ENCODE peak calls at places on chromosomes 4 and X, in six cellular contexts. P is heart left ventricle; E is lower lobe of right lung; X is CD8-positive, alpha-beta memory T cell; H is A673; Q is Panc1. K is an unnamed sample.

GRCh38 chr4:38308728-38309315 is 348.6 kb downstream of the PTTG2 start:
- DNase-seq in P (no peak), E (no peak), X (no peak), H (no peak), Q (no peak), K (no peak)

GRCh38 chr4:184250795-184251679 is 33.4 kb upstream of the ENPP6 start:
- DNase-seq in P (no peak), E (no peak), X (peak; percentile 52), H (peak; percentile 87), Q (no peak), K (no peak)

GRCh38 chr4:56158483-56158882 is 209.7 kb downstream of the CEP135 start:
- DNase-seq in P (no peak), E (no peak), X (no peak), H (no peak), Q (no peak), K (no peak)

GRCh38 chr4:89196056-89196674 is 84.8 kb downstream of the TIGD2 start:
- DNase-seq in P (no peak), E (no peak), X (no peak), H (peak; percentile 0), Q (no peak), K (no peak)

GRCh38 chrX:115367956-115368355 is 78.4 kb downstream of the LUZP4 start:
- DNase-seq in P (no peak), E (no peak), X (no peak), H (peak; percentile 72), Q (no peak), K (no peak)

GRCh38 chr4:783133-783541 is 42.8 kb downstream of the CPLX1 start:
- DNase-seq in P (no peak), E (no peak), X (no peak), H (no peak), Q (no peak), K (no peak)

GRCh38 chr4:113112341-113112978 is 63.0 kb downstream of the ANK2 start:
- DNase-seq in P (no peak), E (no peak), X (no peak), H (no peak), Q (no peak), K (no peak)

GRCh38 chr4:7392438-7393374 is 42.0 kb downstream of the PSAPL1 start:
- DNase-seq in P (no peak), E (peak; percentile 41), X (no peak), H (no peak), Q (no peak), K (no peak)

GRCh38 chr4:7650606-7651400 is 216.1 kb upstream of the PSAPL1 start:
- DNase-seq in P (no peak), E (peak; percentile 44), X (no peak), H (no peak), Q (no peak), K (peak; percentile 60)

GRCh38 chr4:47349323-47349722 is 114.2 kb downstream of the COMMD8 start:
- DNase-seq in P (no peak), E (no peak), X (no peak), H (no peak), Q (peak; percentile 55), K (no peak)

GRCh38 chr4:8847331-8847730 is 24.3 kb downstream of the HMX1 start:
- DNase-seq in P (no peak), E (peak; percentile 26), X (no peak), H (no peak), Q (no peak), K (peak; percentile 53)

GRCh38 chr4:1686440-1687036 is 2.4 kb upstream of the FAM53A start:
- DNase-seq in P (no peak), E (peak; percentile 47), X (no peak), H (peak; percentile 17), Q (no peak), K (peak; percentile 63)

GRCh38 chrX:100864967-100865366 is 9.2 kb downstream of the NOX1 start:
- DNase-seq in P (no peak), E (no peak), X (no peak), H (no peak), Q (no peak), K (no peak)

GRCh38 chr4:102438396-102438795 is 62.8 kb upstream of the NFKB1 start:
- DNase-seq in P (no peak), E (no peak), X (no peak), H (no peak), Q (no peak), K (no peak)

GRCh38 chrX:68894513-68895338 is 65.9 kb downstream of the EFNB1 start:
- DNase-seq in P (peak; percentile 78), E (peak; percentile 67), X (no peak), H (peak; percentile 78), Q (no peak), K (peak; percentile 76)

GRCh38 chr4:99201687-99202086 is 17.4 kb downstream of the ADH6 start:
- DNase-seq in P (no peak), E (no peak), X (no peak), H (no peak), Q (no peak), K (no peak)

GRCh38 chr4:102620697-102621497 is 119.7 kb downstream of the NFKB1 start:
- DNase-seq in P (no peak), E (no peak), X (no peak), H (peak; percentile 78), Q (peak; percentile 75), K (no peak)

GRCh38 chrX:8848921-8849320 is 47.7 kb upstream of the FAM9A start:
- DNase-seq in P (no peak), E (no peak), X (no peak), H (no peak), Q (no peak), K (no peak)

GRCh38 chr4:10926025-10926424 is 241.5 kb upstream of the CLNK start:
- DNase-seq in P (no peak), E (no peak), X (no peak), H (no peak), Q (no peak), K (no peak)

GRCh38 chr4:151192556-151193235 is 84.3 kb upstream of the PRSS48 start:
- DNase-seq in P (no peak), E (no peak), X (no peak), H (no peak), Q (no peak), K (no peak)

GRCh38 chr4:151198748-151199147 is 78.2 kb upstream of the PRSS48 start:
- DNase-seq in P (no peak), E (no peak), X (no peak), H (no peak), Q (no peak), K (no peak)

GRCh38 chr4:151197258-151197657 is 79.7 kb upstream of the PRSS48 start:
- DNase-seq in P (no peak), E (no peak), X (no peak), H (no peak), Q (no peak), K (no peak)

GRCh38 chr4:151193414-151193813 is 83.5 kb upstream of the PRSS48 start:
- DNase-seq in P (no peak), E (no peak), X (no peak), H (no peak), Q (no peak), K (no peak)

GRCh38 chr4:151195801-151196200 is 81.2 kb upstream of the PRSS48 start:
- DNase-seq in P (no peak), E (no peak), X (no peak), H (no peak), Q (no peak), K (no peak)
- H3K27ac ChIP-seq in P (peak overlapping the region; percentile 57), E (peak overlapping the region; percentile 69), X (no peak overlapping the region), H (no peak overlapping the region), Q (no peak overlapping the region), K (peak overlapping the region; percentile 20)

DNA sequence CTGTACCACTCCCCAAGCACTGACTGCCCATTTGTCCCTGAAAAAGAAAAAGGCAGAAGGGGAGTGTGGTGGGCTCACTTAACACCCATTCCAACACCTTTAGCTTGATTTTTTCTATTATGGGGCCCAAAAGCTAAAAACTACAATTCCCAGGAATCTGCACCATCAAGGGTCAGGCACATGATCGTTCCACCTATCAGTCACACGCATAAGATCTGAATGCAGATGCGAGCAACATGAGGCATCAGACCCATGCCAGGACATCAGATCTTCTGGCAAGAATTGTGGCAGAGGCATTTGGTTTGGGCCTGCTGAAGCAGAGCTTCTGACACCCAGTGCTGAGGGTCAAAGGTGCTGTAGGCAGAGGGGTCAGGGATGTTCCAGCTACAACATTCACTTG is 595.9 kb downstream of the BCOR start:
- DNase-seq in P (no peak), E (no peak), X (no peak), H (no peak), Q (no peak), K (no peak)
- H3K4me1 ChIP-seq in P (no peaks in the 10 kb centered on the region), E (no peaks in the 10 kb centered on the region), X (no peaks in the 10 kb centered on the region), H (no peaks in the 10 kb centered on the region), Q (no peaks in the 10 kb centered on the region), K (no peaks in the 10 kb centered on the region)

DNA sequence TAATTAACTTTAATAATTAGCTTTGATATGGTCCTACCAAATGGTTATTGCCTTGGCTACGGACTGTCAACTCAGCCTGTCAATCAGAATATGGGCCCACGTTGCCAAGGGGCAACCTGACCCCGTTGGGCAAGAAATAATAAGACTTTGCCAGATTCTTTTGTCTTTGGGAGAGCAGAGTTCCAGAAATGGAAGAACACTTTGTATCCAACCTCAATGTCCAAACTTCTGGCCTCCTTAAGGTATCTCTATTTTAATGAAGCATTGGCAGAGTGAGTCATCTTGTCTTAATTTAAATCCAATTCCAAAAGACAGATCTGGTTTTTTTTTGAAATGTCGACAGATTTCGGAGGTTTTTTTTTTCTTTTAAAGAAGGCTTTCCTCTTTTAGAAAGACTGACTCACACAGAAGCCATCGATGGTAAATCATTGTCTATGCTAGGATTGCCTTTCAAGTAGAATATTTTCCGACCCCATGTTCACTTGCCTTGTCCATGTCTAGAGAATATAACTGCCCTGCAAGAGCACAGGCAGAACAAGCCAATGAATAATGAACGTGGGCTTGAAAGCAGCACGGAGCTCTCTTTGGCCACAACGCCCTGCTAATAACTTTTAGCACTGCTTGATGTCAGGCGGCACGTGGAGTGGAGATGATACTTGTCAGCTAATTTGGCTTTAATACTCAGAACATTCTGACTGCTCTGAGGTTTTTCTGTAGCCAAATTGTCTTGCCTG is 190.4 kb upstream of the GATB start:
- DNase-seq in P (no peak), E (no peak), X (no peak), H (no peak), Q (no peak), K (no peak)
- H3K27me3 ChIP-seq in P (no peaks in the 10 kb centered on the region), E (no peaks in the 10 kb centered on the region), X (no peaks in the 10 kb centered on the region), H (no peaks in the 10 kb centered on the region), Q (no peaks in the 10 kb centered on the region), K (no peaks in the 10 kb centered on the region)

GRCh38 chr4:142354041-142354440 is 492.1 kb downstream of the INPP4B start:
- DNase-seq in P (no peak), E (no peak), X (no peak), H (no peak), Q (no peak), K (no peak)

GRCh38 chr4:142350886-142351285 is 495.2 kb downstream of the INPP4B start:
- DNase-seq in P (no peak), E (no peak), X (no peak), H (no peak), Q (no peak), K (no peak)

GRCh38 chr4:142351958-142352357 is 494.1 kb downstream of the INPP4B start:
- DNase-seq in P (no peak), E (no peak), X (no peak), H (no peak), Q (no peak), K (no peak)

GRCh38 chr4:142353149-142353738 is 492.9 kb downstream of the INPP4B start:
- DNase-seq in P (no peak), E (no peak), X (peak; percentile 34), H (peak; percentile 70), Q (no peak), K (no peak)

DNA sequence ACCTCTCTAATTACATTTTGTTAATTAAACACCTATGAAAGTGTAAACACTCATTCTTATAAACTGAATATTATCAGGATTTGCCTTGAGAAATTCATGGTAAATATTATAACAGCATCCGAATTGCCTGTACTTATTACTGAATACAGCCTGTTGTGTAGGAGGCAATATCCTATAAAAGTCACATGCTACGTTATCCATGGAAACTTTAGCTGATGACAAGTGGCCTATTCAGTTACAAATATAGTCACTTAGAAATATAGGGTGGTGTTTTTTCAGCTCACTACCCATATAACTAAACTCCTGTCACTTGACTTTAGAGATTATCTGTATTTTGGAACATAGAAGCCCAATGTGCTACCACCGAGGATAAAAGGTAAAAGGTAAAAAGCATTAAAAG is 493.4 kb downstream of the INPP4B start:
- DNase-seq in P (no peak), E (no peak), X (no peak), H (no peak), Q (no peak), K (no peak)
- H3K27ac ChIP-seq in P (peak overlapping the region; percentile 40), E (no peak overlapping the region), X (no peak overlapping the region), H (no peak overlapping the region), Q (peak overlapping the region; percentile 59), K (no peak overlapping the region)